ENCODE peak calls at places on chromosomes 12 and 14, in nine cellular contexts. One of them, this sample, is unnamed.

GRCh38 chr14:99562848-99563748 is 40.9 kb downstream of the CCDC85C start:
- DNase-seq in activated CD4-positive, alpha-beta memory T cell treated with anti-CD3 and anti-CD28 coated beads for 36 hours: no peak
- DNase-seq in aorta: peak
- DNase-seq in NCI-H510A treated with DMSO at 0.1 percent for 48 hours: peak
- DNase-seq in SW480: peak
- DNase-seq in K562: peak
- DNase-seq in iPS-NIHi11: peak
- DNase-seq in GM03348: no peak
- DNase-seq in EH: peak
- DNase-seq in this sample: peak

GRCh38 chr12:33429468-33429867 is 10.2 kb downstream of the SYT10 start:
- DNase-seq in aorta: no peak
- DNase-seq in iPS-NIHi11: no peak
- DNase-seq in EH: no peak
- DNase-seq in GM03348: no peak
- DNase-seq in SW480: no peak
- DNase-seq in activated CD4-positive, alpha-beta memory T cell treated with anti-CD3 and anti-CD28 coated beads for 36 hours: no peak
- DNase-seq in K562: no peak
- DNase-seq in NCI-H510A treated with DMSO at 0.1 percent for 48 hours: no peak
- DNase-seq in this sample: no peak

GRCh38 chr12:89468648-89469326 is 55.8 kb downstream of the GALNT4 start:
- DNase-seq in aorta: no peak
- DNase-seq in activated CD4-positive, alpha-beta memory T cell treated with anti-CD3 and anti-CD28 coated beads for 36 hours: no peak
- DNase-seq in iPS-NIHi11: no peak
- DNase-seq in NCI-H510A treated with DMSO at 0.1 percent for 48 hours: no peak
- DNase-seq in SW480: no peak
- DNase-seq in EH: no peak
- DNase-seq in GM03348: no peak
- DNase-seq in K562: no peak
- DNase-seq in this sample: no peak

GRCh38 chr12:89827592-89827991 is 119.0 kb upstream of the ATP2B1 start:
- DNase-seq in EH: no peak
- DNase-seq in activated CD4-positive, alpha-beta memory T cell treated with anti-CD3 and anti-CD28 coated beads for 36 hours: no peak
- DNase-seq in GM03348: no peak
- DNase-seq in NCI-H510A treated with DMSO at 0.1 percent for 48 hours: no peak
- DNase-seq in K562: peak
- DNase-seq in iPS-NIHi11: no peak
- DNase-seq in aorta: no peak
- DNase-seq in SW480: no peak
- DNase-seq in this sample: no peak

GRCh38 chr12:59010948-59011347 is 90.6 kb upstream of the LRIG3 start:
- DNase-seq in NCI-H510A treated with DMSO at 0.1 percent for 48 hours: no peak
- DNase-seq in EH: no peak
- DNase-seq in K562: no peak
- DNase-seq in SW480: no peak
- DNase-seq in iPS-NIHi11: no peak
- DNase-seq in activated CD4-positive, alpha-beta memory T cell treated with anti-CD3 and anti-CD28 coated beads for 36 hours: no peak
- DNase-seq in aorta: no peak
- DNase-seq in GM03348: no peak
- DNase-seq in this sample: no peak

GRCh38 chr14:21475767-21476525 is 813 bp downstream of the RAB2B start:
- DNase-seq in EH: no peak
- DNase-seq in NCI-H510A treated with DMSO at 0.1 percent for 48 hours: no peak
- DNase-seq in GM03348: no peak
- DNase-seq in SW480: no peak
- DNase-seq in activated CD4-positive, alpha-beta memory T cell treated with anti-CD3 and anti-CD28 coated beads for 36 hours: no peak
- DNase-seq in K562: peak
- DNase-seq in iPS-NIHi11: no peak
- DNase-seq in aorta: no peak
- DNase-seq in this sample: no peak

GRCh38 chr14:81562818-81563217 is 29.2 kb upstream of the SEL1L start:
- DNase-seq in SW480: no peak
- DNase-seq in K562: no peak
- DNase-seq in NCI-H510A treated with DMSO at 0.1 percent for 48 hours: no peak
- DNase-seq in aorta: no peak
- DNase-seq in iPS-NIHi11: no peak
- DNase-seq in EH: no peak
- DNase-seq in GM03348: peak
- DNase-seq in activated CD4-positive, alpha-beta memory T cell treated with anti-CD3 and anti-CD28 coated beads for 36 hours: no peak
- DNase-seq in this sample: no peak

GRCh38 chr12:1421091-1421902 is 173.1 kb downstream of the FBXL14 start:
- DNase-seq in EH: peak
- DNase-seq in NCI-H510A treated with DMSO at 0.1 percent for 48 hours: no peak
- DNase-seq in activated CD4-positive, alpha-beta memory T cell treated with anti-CD3 and anti-CD28 coated beads for 36 hours: no peak
- DNase-seq in SW480: no peak
- DNase-seq in GM03348: no peak
- DNase-seq in aorta: no peak
- DNase-seq in K562: no peak
- DNase-seq in iPS-NIHi11: no peak
- DNase-seq in this sample: no peak

GRCh38 chr12:51009038-51009437 is 17.1 kb downstream of the SLC11A2 start:
- DNase-seq in SW480: no peak
- DNase-seq in aorta: peak
- DNase-seq in iPS-NIHi11: no peak
- DNase-seq in K562: no peak
- DNase-seq in EH: no peak
- DNase-seq in activated CD4-positive, alpha-beta memory T cell treated with anti-CD3 and anti-CD28 coated beads for 36 hours: peak
- DNase-seq in NCI-H510A treated with DMSO at 0.1 percent for 48 hours: no peak
- DNase-seq in GM03348: no peak
- DNase-seq in this sample: no peak

GRCh38 chr14:101624579-101624978 is 63.3 kb downstream of the DIO3 start:
- DNase-seq in GM03348: peak
- DNase-seq in EH: no peak
- DNase-seq in activated CD4-positive, alpha-beta memory T cell treated with anti-CD3 and anti-CD28 coated beads for 36 hours: no peak
- DNase-seq in SW480: no peak
- DNase-seq in K562: no peak
- DNase-seq in NCI-H510A treated with DMSO at 0.1 percent for 48 hours: no peak
- DNase-seq in iPS-NIHi11: no peak
- DNase-seq in aorta: no peak
- DNase-seq in this sample: no peak

GRCh38 chr12:6553051-6553868 is 2.6 kb downstream of the IFFO1 start:
- DNase-seq in iPS-NIHi11: no peak
- DNase-seq in GM03348: peak
- DNase-seq in K562: no peak
- DNase-seq in SW480: no peak
- DNase-seq in EH: peak
- DNase-seq in activated CD4-positive, alpha-beta memory T cell treated with anti-CD3 and anti-CD28 coated beads for 36 hours: no peak
- DNase-seq in aorta: peak
- DNase-seq in NCI-H510A treated with DMSO at 0.1 percent for 48 hours: no peak
- DNase-seq in this sample: no peak

GRCh38 chr12:130924946-130925345 is 28.8 kb upstream of the ADGRD1 start:
- DNase-seq in NCI-H510A treated with DMSO at 0.1 percent for 48 hours: no peak
- DNase-seq in GM03348: no peak
- DNase-seq in EH: no peak
- DNase-seq in aorta: no peak
- DNase-seq in iPS-NIHi11: no peak
- DNase-seq in K562: no peak
- DNase-seq in SW480: no peak
- DNase-seq in activated CD4-positive, alpha-beta memory T cell treated with anti-CD3 and anti-CD28 coated beads for 36 hours: no peak
- DNase-seq in this sample: no peak

GRCh38 chr14:53458368-53458814 is 305.3 kb upstream of the DDHD1 start:
- DNase-seq in activated CD4-positive, alpha-beta memory T cell treated with anti-CD3 and anti-CD28 coated beads for 36 hours: no peak
- DNase-seq in NCI-H510A treated with DMSO at 0.1 percent for 48 hours: no peak
- DNase-seq in iPS-NIHi11: peak
- DNase-seq in K562: no peak
- DNase-seq in EH: peak
- DNase-seq in GM03348: peak
- DNase-seq in aorta: no peak
- DNase-seq in SW480: peak
- DNase-seq in this sample: no peak

GRCh38 chr12:66763453-66763852 is 84.6 kb upstream of the GRIP1 start:
- DNase-seq in GM03348: no peak
- DNase-seq in NCI-H510A treated with DMSO at 0.1 percent for 48 hours: no peak
- DNase-seq in SW480: no peak
- DNase-seq in iPS-NIHi11: no peak
- DNase-seq in aorta: no peak
- DNase-seq in EH: no peak
- DNase-seq in activated CD4-positive, alpha-beta memory T cell treated with anti-CD3 and anti-CD28 coated beads for 36 hours: no peak
- DNase-seq in K562: no peak
- DNase-seq in this sample: peak

GRCh38 chr12:64452559-64453329 is 824 bp downstream of the TBK1 start:
- DNase-seq in GM03348: peak
- DNase-seq in SW480: peak
- DNase-seq in K562: no peak
- DNase-seq in iPS-NIHi11: peak
- DNase-seq in aorta: no peak
- DNase-seq in activated CD4-positive, alpha-beta memory T cell treated with anti-CD3 and anti-CD28 coated beads for 36 hours: no peak
- DNase-seq in EH: peak
- DNase-seq in NCI-H510A treated with DMSO at 0.1 percent for 48 hours: peak
- DNase-seq in this sample: no peak

GRCh38 chr14:59182641-59183040 is 5.8 kb upstream of the DAAM1 start:
- DNase-seq in EH: no peak
- DNase-seq in K562: no peak
- DNase-seq in activated CD4-positive, alpha-beta memory T cell treated with anti-CD3 and anti-CD28 coated beads for 36 hours: no peak
- DNase-seq in aorta: no peak
- DNase-seq in SW480: no peak
- DNase-seq in NCI-H510A treated with DMSO at 0.1 percent for 48 hours: no peak
- DNase-seq in iPS-NIHi11: no peak
- DNase-seq in GM03348: no peak
- DNase-seq in this sample: no peak